ENCODE peak calls at places on chromosome 17, in seven cellular contexts. T, K, P, O, S, W and Y are unnamed samples.
A peak's percentile ranks its signal among the peaks of the same experiment; 100 is the strongest.

GRCh38 chr17:47131761-47132160 is 57.3 kb downstream of the CDC27 start:
- DNase-seq in T (no peak), W (no peak), S (no peak), P (no peak), K (no peak), O (no peak), Y (no peak)

GRCh38 chr17:73939808-73940207 is 263.7 kb upstream of the RPL38 start:
- DNase-seq in O (no peak), P (no peak), K (no peak), T (no peak), S (no peak), W (no peak), Y (no peak)

GRCh38 chr17:8285270-8286181 is 2.9 kb upstream of the RANGRF start:
- DNase-seq in P (no peak), O (no peak), K (no peak), S (no peak), T (no peak), W (no peak), Y (no peak)

GRCh38 chr17:59074494-59074893 is 32.2 kb downstream of the TRIM37 start:
- DNase-seq in T (no peak), P (no peak), S (no peak), W (peak; percentile 86), O (no peak), K (peak; percentile 69), Y (no peak)

GRCh38 chr17:48547839-48548686 is 3.2 kb upstream of the HOXB2 start:
- DNase-seq in W (peak; percentile 73), O (no peak), P (no peak), T (no peak), K (peak; percentile 82), S (no peak), Y (no peak)

GRCh38 chr17:56833812-56834379 is at the start of the genes C17orf67 and DGKE:
- DNase-seq in W (peak; percentile 97), S (peak; percentile 92), K (peak; percentile 96), O (peak; percentile 95), P (peak; percentile 99), T (peak; percentile 96), Y (peak; percentile 98)

GRCh38 chr17:57966875-57967274 is 11.7 kb upstream of the CUEDC1 start:
- DNase-seq in O (no peak), P (no peak), W (no peak), S (no peak), T (no peak), K (no peak), Y (peak; percentile 17)

GRCh38 chr17:72104164-72104862 is 16.5 kb upstream of the SOX9 start:
- DNase-seq in T (no peak), S (no peak), K (no peak), O (no peak), W (no peak), P (no peak), Y (no peak)

GRCh38 chr17:50462446-50462845 is 6.2 kb downstream of the CHAD start:
- DNase-seq in S (no peak), O (no peak), T (no peak), W (no peak), P (no peak), K (no peak), Y (no peak)

GRCh38 chr17:62187681-62188080 is 122.6 kb upstream of the MED13 start:
- DNase-seq in W (no peak), P (no peak), K (no peak), S (no peak), O (no peak), T (no peak), Y (no peak)

GRCh38 chr17:74349120-74349519 is 12.5 kb downstream of the BTBD17 start:
- DNase-seq in W (no peak), P (no peak), O (no peak), S (no peak), T (no peak), K (no peak), Y (no peak)

GRCh38 chr17:14295676-14296075 is 5.2 kb upstream of the HS3ST3B1 start:
- DNase-seq in O (no peak), P (no peak), K (no peak), S (no peak), T (no peak), W (no peak), Y (no peak)

GRCh38 chr17:50130778-50131317 is 888 bp upstream of the SAMD14 start:
- DNase-seq in P (no peak), S (no peak), O (no peak), T (no peak), K (no peak), W (no peak), Y (no peak)

GRCh38 chr17:67671492-67671891 is 46.2 kb upstream of the NOL11 start:
- DNase-seq in W (peak; percentile 26), O (no peak), S (no peak), T (no peak), K (no peak), P (peak; percentile 15), Y (no peak)

GRCh38 chr17:20092973-20093626 is 83.9 kb downstream of the SPECC1 start:
- DNase-seq in T (no peak), W (no peak), K (no peak), O (no peak), P (no peak), S (no peak), Y (no peak)

GRCh38 chr17:46952115-46952514 is 26.9 kb downstream of the RPRML start:
- DNase-seq in S (no peak), P (no peak), W (no peak), T (no peak), K (no peak), O (no peak), Y (no peak)

GRCh38 chr17:74194682-74195081 is 8.8 kb upstream of the RPL38 start:
- DNase-seq in P (no peak), K (no peak), W (no peak), T (no peak), O (no peak), S (no peak), Y (no peak)

GRCh38 chr17:63490321-63490720 is 13.5 kb downstream of the ACE start:
- DNase-seq in S (no peak), W (no peak), K (no peak), T (peak; percentile 56), P (no peak), O (no peak), Y (no peak)

DNA sequence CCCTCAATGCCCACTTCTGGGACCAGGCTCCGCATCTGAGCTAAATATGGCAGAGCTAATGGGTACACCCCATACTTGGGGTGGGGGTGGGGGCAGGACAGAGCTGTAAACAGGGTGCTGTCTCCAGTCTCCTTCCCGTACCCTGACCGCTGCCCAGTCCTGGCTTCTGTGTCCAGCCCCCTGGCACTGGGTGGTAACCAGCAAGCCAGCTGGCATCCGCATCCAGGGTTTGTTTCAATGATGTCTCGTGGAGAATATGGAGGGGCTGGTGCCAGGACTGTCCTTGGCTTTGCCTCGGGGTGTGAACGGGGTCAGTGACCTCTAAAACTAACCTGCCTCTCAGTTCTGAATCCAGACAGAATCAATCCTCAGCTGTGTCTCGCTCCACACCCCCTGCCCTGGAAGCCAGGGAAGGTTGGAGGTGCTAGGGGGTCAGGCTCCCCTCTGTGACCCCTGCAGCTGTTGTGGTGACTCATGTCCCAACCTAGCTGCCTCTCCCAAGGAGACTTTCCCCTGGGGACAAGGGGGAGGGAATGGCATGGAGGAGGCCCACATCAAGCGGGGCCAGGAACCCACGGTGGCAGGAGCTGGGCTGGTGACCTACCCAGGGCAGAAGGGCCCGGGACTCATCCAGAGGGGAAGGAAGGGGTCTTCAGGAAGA is 1.5 kb upstream of the PNMT start:
- DNase-seq in S (no peak), P (no peak), T (no peak), W (no peak), K (no peak), O (peak; percentile 53), Y (no peak)
- TF ChIP-seq CTCF in S (no peak), P (no peak), T (no peak), W (no peak), K (no peak), O (no peak), Y (no peak)

DNA sequence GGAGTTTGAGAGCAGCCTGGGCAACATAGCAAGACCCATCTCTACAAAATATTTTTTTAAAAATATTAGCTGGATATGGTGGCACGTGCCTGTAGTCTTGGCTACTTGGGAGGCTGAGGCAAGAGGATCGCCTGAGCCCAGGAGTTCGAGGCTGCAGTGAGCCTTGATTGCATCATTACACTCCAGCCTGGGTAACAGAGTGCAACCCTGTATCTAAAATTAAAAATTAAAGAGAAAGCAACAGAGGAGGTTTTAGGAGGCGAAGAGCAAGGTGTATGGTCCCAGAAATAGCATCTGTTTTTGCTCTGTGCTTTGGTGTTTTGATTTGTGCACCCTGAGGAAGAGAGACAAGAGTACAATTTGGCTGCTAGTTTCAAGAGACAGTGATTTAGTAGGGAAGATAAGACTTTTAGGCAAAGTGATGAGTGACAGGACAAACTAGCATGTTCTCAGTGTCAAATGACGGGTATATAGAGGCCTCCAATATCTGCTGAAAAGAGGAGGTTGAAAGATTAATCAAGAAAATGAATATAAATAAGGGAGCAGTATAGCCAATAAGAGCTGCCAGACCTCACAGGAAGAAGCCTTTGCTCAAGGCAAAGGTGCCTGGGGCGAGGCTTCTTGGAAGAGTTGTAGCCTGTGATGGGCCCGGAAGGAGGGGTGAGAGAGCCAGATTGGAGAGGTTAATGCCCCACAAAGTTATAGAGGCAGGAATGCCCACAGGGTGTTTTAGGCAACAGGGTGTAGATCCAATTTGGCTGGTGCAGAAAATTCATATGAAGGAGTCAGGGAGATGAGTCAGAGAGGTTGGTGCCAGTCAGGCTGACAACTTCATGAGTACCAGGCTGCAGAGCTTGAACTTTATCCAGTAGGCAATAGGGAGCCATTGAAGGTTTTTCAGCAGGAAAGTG is 11.4 kb downstream of the HLF start:
- DNase-seq in W (no peak), T (no peak), P (no peak), K (no peak), S (no peak), O (peak; percentile 26), Y (no peak)
- TF ChIP-seq CTCF in W (no peak), T (no peak), P (no peak), K (no peak), S (no peak), O (no peak), Y (no peak)

DNA sequence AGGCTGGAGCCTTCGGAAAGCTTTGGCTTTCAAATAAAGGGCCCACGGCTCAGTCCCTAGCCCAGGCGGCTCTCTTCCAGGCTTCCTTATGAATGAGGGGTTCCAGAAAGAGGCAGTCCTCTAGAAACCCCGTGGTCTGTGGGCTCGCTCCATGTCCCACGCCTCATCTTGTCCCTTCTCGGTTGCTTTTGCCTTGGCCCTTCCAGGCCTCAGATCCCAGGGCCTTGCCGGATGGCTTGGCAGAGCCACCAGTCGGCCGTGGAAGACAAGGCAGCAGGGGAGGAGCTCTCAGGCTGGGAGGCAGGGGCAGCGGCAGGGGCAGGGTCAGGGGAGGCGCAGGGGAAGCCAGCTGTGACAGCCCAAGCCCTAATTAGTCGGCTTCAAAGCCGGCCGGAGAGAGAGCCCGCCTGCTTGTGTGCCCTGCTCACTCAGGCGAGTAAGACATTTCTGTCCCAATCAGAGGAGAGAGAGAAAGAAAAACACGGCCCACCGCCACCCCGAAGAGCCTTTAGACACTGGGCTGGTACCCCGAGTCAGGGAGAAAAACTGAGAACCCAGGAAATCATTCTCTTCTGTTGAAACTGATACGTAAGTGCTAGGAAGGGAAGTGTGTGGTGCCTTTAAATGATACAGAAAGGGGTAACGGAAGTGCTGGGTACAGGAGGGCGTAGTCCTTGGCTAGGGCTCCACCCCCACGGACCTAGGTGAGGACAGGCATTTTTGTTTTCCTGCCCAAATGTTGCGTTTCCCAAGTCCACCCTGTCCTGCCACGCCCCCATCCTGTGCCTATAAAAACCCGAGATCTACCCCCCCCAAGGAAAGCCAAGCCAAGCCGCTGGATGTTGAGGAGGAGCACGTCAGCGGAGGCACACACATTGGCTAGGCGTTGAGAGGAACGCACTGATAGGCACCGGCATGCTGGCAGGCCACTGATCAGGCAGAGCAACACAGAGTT is 27.8 kb upstream of the MEIOC start:
- DNase-seq in P (peak; percentile 87), S (peak; percentile 75), K (no peak), O (no peak), W (peak; percentile 20), T (peak; percentile 91), Y (no peak)
- TF ChIP-seq CTCF in P (no peak), S (no peak), K (no peak), O (no peak), W (no peak), T (no peak), Y (no peak)

GRCh38 chr17:80504671-80505413 is 28.4 kb upstream of the NPTX1 start:
- DNase-seq in O (no peak), W (no peak), T (no peak), S (no peak), P (no peak), K (peak; percentile 75), Y (no peak)
- TF ChIP-seq CTCF in O (no peak), W (no peak), T (no peak), S (no peak), P (no peak), K (peak; percentile 9), Y (no peak)